ENCODE peak calls at places on chromosomes 12 and 14, in ten cellular contexts. V is A549; N is stomach; T is astrocyte of the spinal cord; F is transverse colon; Y is fibroblast of lung; Q is H9; G is AG10803; S is astrocyte of the cerebellum; K is CD8-positive, alpha-beta T cell. E is an unnamed sample.

GRCh38 chr12:124188561-124189405 is 106.1 kb upstream of the RFLNA start:
- DNase-seq in V (no peak), N (no peak), T (no peak), F (no peak), Y (no peak), Q (no peak), G (peak; percentile 31), S (no peak), K (no peak), E (peak; percentile 54)

GRCh38 chr12:131281016-131281415 is 327.3 kb downstream of the ADGRD1 start:
- DNase-seq in V (no peak), N (no peak), T (no peak), F (no peak), Y (no peak), Q (no peak), G (no peak), S (no peak), K (no peak), E (no peak)

GRCh38 chr12:107134558-107134957 is 41.2 kb upstream of the CRY1 start:
- DNase-seq in V (peak; percentile 71), N (no peak), T (no peak), F (no peak), Y (no peak), Q (peak; percentile 84), G (no peak), S (no peak), K (no peak), E (no peak)

GRCh38 chr14:101216725-101217463 is 313.4 kb upstream of the RTL1 start:
- DNase-seq in V (no peak), N (no peak), T (no peak), F (no peak), Y (no peak), Q (no peak), G (no peak), S (no peak), K (peak; percentile 40), E (no peak)

GRCh38 chr12:57008113-57008687 is 1.9 kb upstream of the ZBTB39 start:
- DNase-seq in V (peak; percentile 79), N (no peak), T (peak; percentile 73), F (no peak), Y (peak; percentile 84), Q (no peak), G (peak; percentile 74), S (peak; percentile 46), K (no peak), E (no peak)

GRCh38 chr12:126747530-126748149 is 1519.3 kb upstream of the TMEM132C start:
- DNase-seq in V (peak; percentile 40), N (peak; percentile 47), T (peak; percentile 27), F (peak; percentile 39), Y (no peak), Q (peak; percentile 76), G (peak; percentile 12), S (no peak), K (peak; percentile 63), E (no peak)

GRCh38 chr14:36816481-36816880 is 154.8 kb downstream of the PAX9 start:
- DNase-seq in V (no peak), N (no peak), T (no peak), F (no peak), Y (no peak), Q (no peak), G (no peak), S (no peak), K (no peak), E (no peak)

GRCh38 chr12:45909041-45909713 is 81.2 kb downstream of the SCAF11 start:
- DNase-seq in V (no peak), N (no peak), T (no peak), F (no peak), Y (peak; percentile 71), Q (no peak), G (no peak), S (no peak), K (no peak), E (no peak)

GRCh38 chr12:46676396-46676795 is 149.4 kb downstream of the SLC38A4 start:
- DNase-seq in V (no peak), N (no peak), T (no peak), F (no peak), Y (no peak), Q (no peak), G (no peak), S (no peak), K (no peak), E (no peak)

GRCh38 chr12:77214136-77214535 is 148.8 kb upstream of the E2F7 start:
- DNase-seq in V (no peak), N (no peak), T (peak; percentile 46), F (no peak), Y (peak; percentile 4), Q (no peak), G (peak; percentile 72), S (no peak), K (no peak), E (no peak)

GRCh38 chr14:76053576-76054369 is 68.2 kb downstream of the IFT43 start:
- DNase-seq in V (no peak), N (no peak), T (no peak), F (no peak), Y (no peak), Q (no peak), G (no peak), S (no peak), K (no peak), E (no peak)

GRCh38 chr14:76050250-76050649 is 64.7 kb downstream of the IFT43 start:
- DNase-seq in V (no peak), N (no peak), T (no peak), F (no peak), Y (no peak), Q (no peak), G (no peak), S (no peak), K (no peak), E (no peak)

GRCh38 chr14:76055330-76055729 is 69.8 kb downstream of the IFT43 start:
- DNase-seq in V (no peak), N (no peak), T (no peak), F (no peak), Y (no peak), Q (no peak), G (no peak), S (no peak), K (no peak), E (no peak)

GRCh38 chr14:76051717-76052459 is 66.3 kb downstream of the IFT43 start:
- DNase-seq in V (no peak), N (no peak), T (no peak), F (no peak), Y (no peak), Q (peak; percentile 38), G (no peak), S (no peak), K (no peak), E (no peak)

DNA sequence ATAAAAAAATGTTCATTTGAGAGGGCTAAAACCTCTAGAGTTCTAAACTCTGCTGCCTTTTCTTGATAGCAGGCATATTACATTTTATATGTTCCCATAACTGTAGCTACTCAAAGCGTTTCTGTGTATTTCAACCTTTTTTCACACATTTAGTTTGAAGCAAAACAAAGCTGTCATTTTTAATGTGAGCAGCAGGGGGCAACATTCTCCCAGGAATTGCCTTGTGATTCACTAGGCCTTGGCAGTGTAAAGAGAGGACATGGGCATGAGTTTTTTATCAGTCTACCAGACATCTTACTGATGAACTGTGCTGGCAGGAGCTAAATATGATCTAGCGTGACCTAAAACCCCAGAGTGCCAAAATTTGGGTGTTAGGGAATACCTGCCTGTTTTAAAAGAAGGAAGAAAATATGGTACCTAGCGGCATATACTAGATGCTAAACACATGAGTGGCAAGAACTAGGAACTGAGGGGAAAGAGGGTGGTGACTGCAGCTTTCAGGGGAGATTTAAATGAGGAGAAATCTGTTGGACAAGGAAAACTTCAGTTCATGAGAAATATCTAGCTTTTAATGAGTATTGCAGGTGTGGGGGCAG is 65.3 kb downstream of the IFT43 start:
- DNase-seq in V (peak; percentile 60), N (peak; percentile 33), T (peak; percentile 67), F (peak; percentile 40), Y (peak; percentile 72), Q (no peak), G (peak; percentile 66), S (peak; percentile 32), K (peak; percentile 67), E (peak; percentile 1)
- TF ChIP-seq CTCF in V (peak; percentile 89), N (peak; percentile 56), T (peak; percentile 68), F (peak; percentile 75), Y (peak; percentile 76), Q (peak; percentile 88), G (peak; percentile 79), S (peak; percentile 76), K (peak; percentile 95), E (peak; percentile 81)

GRCh38 chr12:10175849-10176641 is 2.8 kb upstream of the TMEM52B start:
- DNase-seq in V (no peak), N (no peak), T (no peak), F (peak; percentile 10), Y (no peak), Q (no peak), G (no peak), S (no peak), K (no peak), E (no peak)
- TF ChIP-seq CTCF in V (no peak), N (no peak), T (no peak), F (peak; percentile 43), Y (no peak), Q (no peak), G (no peak), S (no peak), K (no peak), E (peak; percentile 15)

DNA sequence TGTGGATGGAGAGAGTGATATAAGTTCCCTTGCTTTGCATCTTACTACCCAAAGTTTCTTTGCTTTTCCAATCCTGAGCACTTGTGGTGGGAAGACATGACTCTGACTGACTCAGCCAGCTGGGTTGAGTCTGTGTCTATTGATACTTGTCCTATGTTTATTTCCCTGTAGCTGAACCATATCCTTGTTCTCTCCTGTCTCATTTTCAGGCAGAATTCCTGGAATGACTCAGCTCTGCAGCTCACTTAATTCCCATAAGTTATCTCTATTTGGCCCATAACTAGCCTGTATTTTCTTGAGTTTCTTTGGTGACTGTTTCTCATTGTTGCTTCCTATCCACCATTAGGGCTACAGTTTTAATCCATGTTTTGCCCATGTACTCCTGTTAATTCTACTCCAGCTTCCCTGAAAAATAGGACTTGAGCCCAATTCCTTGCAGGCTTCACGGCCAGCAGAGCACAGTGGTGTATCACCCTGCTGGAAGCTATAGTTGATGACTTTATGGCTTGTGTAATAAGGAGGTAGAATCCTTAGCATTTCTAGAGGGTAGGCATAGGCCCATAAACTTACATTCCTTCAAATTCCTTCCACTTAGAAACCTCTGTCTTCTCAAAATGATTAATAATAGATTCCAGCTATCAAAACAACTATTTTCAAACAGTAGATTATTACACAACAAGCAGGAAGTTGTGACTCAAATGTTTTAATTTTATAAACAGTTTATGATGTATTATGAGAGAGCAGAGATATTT is 183.1 kb downstream of the TMTC3 start:
- DNase-seq in V (peak; percentile 65), N (no peak), T (peak; percentile 94), F (no peak), Y (peak; percentile 95), Q (no peak), G (peak; percentile 97), S (peak; percentile 73), K (no peak), E (peak; percentile 94)
- TF ChIP-seq CTCF in V (peak; percentile 5), N (no peak), T (no peak), F (no peak), Y (no peak), Q (no peak), G (peak; percentile 61), S (peak; percentile 20), K (no peak), E (peak; percentile 18)

DNA sequence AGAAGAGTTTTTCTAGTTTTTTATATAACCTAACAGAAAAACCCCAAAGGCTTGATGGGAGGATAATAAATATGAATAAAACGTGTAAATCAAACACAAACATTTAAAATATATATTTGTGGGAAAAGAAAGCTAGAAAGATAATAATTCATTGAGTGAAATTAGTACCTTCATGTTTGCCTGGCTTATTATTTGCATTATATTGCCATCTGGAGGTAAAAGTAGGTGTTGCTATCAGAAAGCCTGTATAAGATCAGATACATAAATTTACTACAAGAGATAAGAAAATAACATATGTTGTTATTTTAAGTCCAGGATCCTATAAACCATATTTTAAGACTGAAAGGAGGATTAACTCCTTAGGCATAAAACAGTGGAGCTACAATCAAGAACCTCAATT is 77.7 kb downstream of the NTS start:
- DNase-seq in V (peak; percentile 42), N (no peak), T (peak; percentile 39), F (no peak), Y (peak; percentile 42), Q (no peak), G (no peak), S (peak; percentile 34), K (no peak), E (no peak)
- TF ChIP-seq CTCF in V (peak; percentile 56), N (no peak), T (peak; percentile 55), F (peak; percentile 30), Y (no peak), Q (peak; percentile 84), G (peak; percentile 26), S (peak; percentile 23), K (no peak), E (peak; percentile 56)